ENCODE peak calls at places on chromosome 13, in eight cellular contexts. One of them, this sample, is unnamed.

GRCh38 chr13:48977973-48978372 is 2.3 kb downstream of the FNDC3A start:
- DNase-seq in activated CD8-positive, alpha-beta memory T cell treated with anti-CD3 and anti-CD28 coated beads, Interleukin-2, amount 50 U/mL, for 4 hours: no peak
- DNase-seq in caudate nucleus: no peak
- DNase-seq in GM23248: peak
- DNase-seq in CD4-positive, alpha-beta memory T cell: no peak
- DNase-seq in dorsolateral prefrontal cortex: no peak
- DNase-seq in AG04449: no peak
- DNase-seq in activated naive CD4-positive, alpha-beta T cell treated with anti-CD3 and anti-CD28 coated beads, Interleukin-2, amount 50 U/mL, for 72 hours: no peak
- DNase-seq in this sample: no peak

GRCh38 chr13:107025991-107026390 is 458.1 kb upstream of the ARGLU1 start:
- DNase-seq in GM23248: no peak
- DNase-seq in caudate nucleus: peak
- DNase-seq in activated naive CD4-positive, alpha-beta T cell treated with anti-CD3 and anti-CD28 coated beads, Interleukin-2, amount 50 U/mL, for 72 hours: no peak
- DNase-seq in CD4-positive, alpha-beta memory T cell: no peak
- DNase-seq in activated CD8-positive, alpha-beta memory T cell treated with anti-CD3 and anti-CD28 coated beads, Interleukin-2, amount 50 U/mL, for 4 hours: no peak
- DNase-seq in dorsolateral prefrontal cortex: no peak
- DNase-seq in AG04449: no peak
- DNase-seq in this sample: no peak

GRCh38 chr13:99086149-99086868 is 108.4 kb upstream of the DOCK9 start:
- DNase-seq in AG04449: no peak
- DNase-seq in dorsolateral prefrontal cortex: no peak
- DNase-seq in CD4-positive, alpha-beta memory T cell: peak
- DNase-seq in activated CD8-positive, alpha-beta memory T cell treated with anti-CD3 and anti-CD28 coated beads, Interleukin-2, amount 50 U/mL, for 4 hours: peak
- DNase-seq in activated naive CD4-positive, alpha-beta T cell treated with anti-CD3 and anti-CD28 coated beads, Interleukin-2, amount 50 U/mL, for 72 hours: peak
- DNase-seq in GM23248: peak
- DNase-seq in caudate nucleus: peak
- DNase-seq in this sample: peak

GRCh38 chr13:99192480-99192879 is 8.2 kb upstream of the UBAC2 start:
- DNase-seq in AG04449: no peak
- DNase-seq in caudate nucleus: no peak
- DNase-seq in GM23248: no peak
- DNase-seq in dorsolateral prefrontal cortex: no peak
- DNase-seq in activated CD8-positive, alpha-beta memory T cell treated with anti-CD3 and anti-CD28 coated beads, Interleukin-2, amount 50 U/mL, for 4 hours: no peak
- DNase-seq in activated naive CD4-positive, alpha-beta T cell treated with anti-CD3 and anti-CD28 coated beads, Interleukin-2, amount 50 U/mL, for 72 hours: no peak
- DNase-seq in CD4-positive, alpha-beta memory T cell: no peak
- DNase-seq in this sample: no peak

GRCh38 chr13:43307921-43308433 is 284.6 kb downstream of the DNAJC15 start:
- DNase-seq in GM23248: peak
- DNase-seq in activated CD8-positive, alpha-beta memory T cell treated with anti-CD3 and anti-CD28 coated beads, Interleukin-2, amount 50 U/mL, for 4 hours: no peak
- DNase-seq in AG04449: no peak
- DNase-seq in CD4-positive, alpha-beta memory T cell: no peak
- DNase-seq in activated naive CD4-positive, alpha-beta T cell treated with anti-CD3 and anti-CD28 coated beads, Interleukin-2, amount 50 U/mL, for 72 hours: no peak
- DNase-seq in dorsolateral prefrontal cortex: peak
- DNase-seq in caudate nucleus: peak
- DNase-seq in this sample: peak

GRCh38 chr13:27043013-27043412 is 128.6 kb downstream of the USP12 start:
- DNase-seq in caudate nucleus: peak
- DNase-seq in dorsolateral prefrontal cortex: peak
- DNase-seq in activated naive CD4-positive, alpha-beta T cell treated with anti-CD3 and anti-CD28 coated beads, Interleukin-2, amount 50 U/mL, for 72 hours: no peak
- DNase-seq in GM23248: peak
- DNase-seq in CD4-positive, alpha-beta memory T cell: no peak
- DNase-seq in activated CD8-positive, alpha-beta memory T cell treated with anti-CD3 and anti-CD28 coated beads, Interleukin-2, amount 50 U/mL, for 4 hours: no peak
- DNase-seq in AG04449: peak
- DNase-seq in this sample: no peak

GRCh38 chr13:29573190-29573589 is 22.3 kb downstream of the SLC7A1 start:
- DNase-seq in activated CD8-positive, alpha-beta memory T cell treated with anti-CD3 and anti-CD28 coated beads, Interleukin-2, amount 50 U/mL, for 4 hours: no peak
- DNase-seq in AG04449: no peak
- DNase-seq in activated naive CD4-positive, alpha-beta T cell treated with anti-CD3 and anti-CD28 coated beads, Interleukin-2, amount 50 U/mL, for 72 hours: no peak
- DNase-seq in CD4-positive, alpha-beta memory T cell: no peak
- DNase-seq in dorsolateral prefrontal cortex: peak
- DNase-seq in GM23248: peak
- DNase-seq in caudate nucleus: no peak
- DNase-seq in this sample: no peak

GRCh38 chr13:114313061-114313860 is 1.0 kb upstream of the CHAMP1 start:
- DNase-seq in AG04449: no peak
- DNase-seq in activated CD8-positive, alpha-beta memory T cell treated with anti-CD3 and anti-CD28 coated beads, Interleukin-2, amount 50 U/mL, for 4 hours: no peak
- DNase-seq in GM23248: peak
- DNase-seq in caudate nucleus: no peak
- DNase-seq in activated naive CD4-positive, alpha-beta T cell treated with anti-CD3 and anti-CD28 coated beads, Interleukin-2, amount 50 U/mL, for 72 hours: peak
- DNase-seq in dorsolateral prefrontal cortex: no peak
- DNase-seq in CD4-positive, alpha-beta memory T cell: no peak
- DNase-seq in this sample: no peak

GRCh38 chr13:95492044-95492801 is 60.3 kb upstream of the CLDN10 start:
- DNase-seq in AG04449: no peak
- DNase-seq in dorsolateral prefrontal cortex: no peak
- DNase-seq in activated CD8-positive, alpha-beta memory T cell treated with anti-CD3 and anti-CD28 coated beads, Interleukin-2, amount 50 U/mL, for 4 hours: no peak
- DNase-seq in GM23248: no peak
- DNase-seq in activated naive CD4-positive, alpha-beta T cell treated with anti-CD3 and anti-CD28 coated beads, Interleukin-2, amount 50 U/mL, for 72 hours: no peak
- DNase-seq in caudate nucleus: no peak
- DNase-seq in CD4-positive, alpha-beta memory T cell: no peak
- DNase-seq in this sample: peak

GRCh38 chr13:114078501-114079451 is 53.6 kb downstream of the RASA3 start:
- DNase-seq in caudate nucleus: no peak
- DNase-seq in dorsolateral prefrontal cortex: no peak
- DNase-seq in activated naive CD4-positive, alpha-beta T cell treated with anti-CD3 and anti-CD28 coated beads, Interleukin-2, amount 50 U/mL, for 72 hours: no peak
- DNase-seq in activated CD8-positive, alpha-beta memory T cell treated with anti-CD3 and anti-CD28 coated beads, Interleukin-2, amount 50 U/mL, for 4 hours: no peak
- DNase-seq in AG04449: no peak
- DNase-seq in GM23248: peak
- DNase-seq in CD4-positive, alpha-beta memory T cell: no peak
- DNase-seq in this sample: peak

GRCh38 chr13:110907951-110908898 is 6.6 kb downstream of the ANKRD10 start:
- DNase-seq in CD4-positive, alpha-beta memory T cell: no peak
- DNase-seq in AG04449: no peak
- DNase-seq in caudate nucleus: no peak
- DNase-seq in dorsolateral prefrontal cortex: no peak
- DNase-seq in GM23248: peak
- DNase-seq in activated CD8-positive, alpha-beta memory T cell treated with anti-CD3 and anti-CD28 coated beads, Interleukin-2, amount 50 U/mL, for 4 hours: no peak
- DNase-seq in activated naive CD4-positive, alpha-beta T cell treated with anti-CD3 and anti-CD28 coated beads, Interleukin-2, amount 50 U/mL, for 72 hours: no peak
- DNase-seq in this sample: peak

GRCh38 chr13:44870456-44870929 is 118.8 kb downstream of the NUFIP1 start:
- DNase-seq in activated CD8-positive, alpha-beta memory T cell treated with anti-CD3 and anti-CD28 coated beads, Interleukin-2, amount 50 U/mL, for 4 hours: no peak
- DNase-seq in GM23248: no peak
- DNase-seq in caudate nucleus: no peak
- DNase-seq in dorsolateral prefrontal cortex: no peak
- DNase-seq in AG04449: no peak
- DNase-seq in CD4-positive, alpha-beta memory T cell: no peak
- DNase-seq in activated naive CD4-positive, alpha-beta T cell treated with anti-CD3 and anti-CD28 coated beads, Interleukin-2, amount 50 U/mL, for 72 hours: no peak
- DNase-seq in this sample: no peak

GRCh38 chr13:70747305-70747704 is 639.1 kb upstream of the KLHL1 start:
- DNase-seq in activated CD8-positive, alpha-beta memory T cell treated with anti-CD3 and anti-CD28 coated beads, Interleukin-2, amount 50 U/mL, for 4 hours: no peak
- DNase-seq in GM23248: no peak
- DNase-seq in dorsolateral prefrontal cortex: no peak
- DNase-seq in AG04449: no peak
- DNase-seq in activated naive CD4-positive, alpha-beta T cell treated with anti-CD3 and anti-CD28 coated beads, Interleukin-2, amount 50 U/mL, for 72 hours: no peak
- DNase-seq in CD4-positive, alpha-beta memory T cell: no peak
- DNase-seq in caudate nucleus: no peak
- DNase-seq in this sample: no peak

GRCh38 chr13:106701810-106702341 is 133.9 kb upstream of the ARGLU1 start:
- DNase-seq in activated CD8-positive, alpha-beta memory T cell treated with anti-CD3 and anti-CD28 coated beads, Interleukin-2, amount 50 U/mL, for 4 hours: no peak
- DNase-seq in CD4-positive, alpha-beta memory T cell: no peak
- DNase-seq in activated naive CD4-positive, alpha-beta T cell treated with anti-CD3 and anti-CD28 coated beads, Interleukin-2, amount 50 U/mL, for 72 hours: no peak
- DNase-seq in AG04449: no peak
- DNase-seq in caudate nucleus: no peak
- DNase-seq in dorsolateral prefrontal cortex: no peak
- DNase-seq in GM23248: no peak
- DNase-seq in this sample: no peak

GRCh38 chr13:42393573-42394360 is 121.8 kb downstream of the AKAP11 start:
- DNase-seq in dorsolateral prefrontal cortex: no peak
- DNase-seq in CD4-positive, alpha-beta memory T cell: no peak
- DNase-seq in AG04449: no peak
- DNase-seq in activated naive CD4-positive, alpha-beta T cell treated with anti-CD3 and anti-CD28 coated beads, Interleukin-2, amount 50 U/mL, for 72 hours: no peak
- DNase-seq in caudate nucleus: no peak
- DNase-seq in activated CD8-positive, alpha-beta memory T cell treated with anti-CD3 and anti-CD28 coated beads, Interleukin-2, amount 50 U/mL, for 4 hours: no peak
- DNase-seq in GM23248: no peak
- DNase-seq in this sample: no peak

GRCh38 chr13:45167611-45168554 is 33.0 kb downstream of the KCTD4 start:
- DNase-seq in caudate nucleus: no peak
- DNase-seq in GM23248: peak
- DNase-seq in dorsolateral prefrontal cortex: no peak
- DNase-seq in CD4-positive, alpha-beta memory T cell: no peak
- DNase-seq in activated naive CD4-positive, alpha-beta T cell treated with anti-CD3 and anti-CD28 coated beads, Interleukin-2, amount 50 U/mL, for 72 hours: no peak
- DNase-seq in AG04449: no peak
- DNase-seq in activated CD8-positive, alpha-beta memory T cell treated with anti-CD3 and anti-CD28 coated beads, Interleukin-2, amount 50 U/mL, for 4 hours: no peak
- DNase-seq in this sample: peak

GRCh38 chr13:98493035-98493401 is 83.9 kb downstream of the STK24 start:
- DNase-seq in caudate nucleus: no peak
- DNase-seq in dorsolateral prefrontal cortex: no peak
- DNase-seq in activated CD8-positive, alpha-beta memory T cell treated with anti-CD3 and anti-CD28 coated beads, Interleukin-2, amount 50 U/mL, for 4 hours: no peak
- DNase-seq in activated naive CD4-positive, alpha-beta T cell treated with anti-CD3 and anti-CD28 coated beads, Interleukin-2, amount 50 U/mL, for 72 hours: no peak
- DNase-seq in GM23248: no peak
- DNase-seq in AG04449: no peak
- DNase-seq in CD4-positive, alpha-beta memory T cell: no peak
- DNase-seq in this sample: no peak

GRCh38 chr13:34076943-34077703 is 259.2 kb downstream of the RFC3 start:
- DNase-seq in GM23248: peak
- DNase-seq in caudate nucleus: no peak
- DNase-seq in activated naive CD4-positive, alpha-beta T cell treated with anti-CD3 and anti-CD28 coated beads, Interleukin-2, amount 50 U/mL, for 72 hours: no peak
- DNase-seq in AG04449: peak
- DNase-seq in dorsolateral prefrontal cortex: no peak
- DNase-seq in activated CD8-positive, alpha-beta memory T cell treated with anti-CD3 and anti-CD28 coated beads, Interleukin-2, amount 50 U/mL, for 4 hours: no peak
- DNase-seq in CD4-positive, alpha-beta memory T cell: no peak
- DNase-seq in this sample: no peak

GRCh38 chr13:110396913-110397379 is 89.9 kb downstream of the COL4A2 start:
- DNase-seq in activated CD8-positive, alpha-beta memory T cell treated with anti-CD3 and anti-CD28 coated beads, Interleukin-2, amount 50 U/mL, for 4 hours: no peak
- DNase-seq in caudate nucleus: no peak
- DNase-seq in CD4-positive, alpha-beta memory T cell: no peak
- DNase-seq in activated naive CD4-positive, alpha-beta T cell treated with anti-CD3 and anti-CD28 coated beads, Interleukin-2, amount 50 U/mL, for 72 hours: no peak
- DNase-seq in dorsolateral prefrontal cortex: peak
- DNase-seq in GM23248: peak
- DNase-seq in AG04449: peak
- DNase-seq in this sample: peak

GRCh38 chr13:31896427-31896826 is 135.1 kb upstream of the FRY start:
- DNase-seq in AG04449: peak
- DNase-seq in activated naive CD4-positive, alpha-beta T cell treated with anti-CD3 and anti-CD28 coated beads, Interleukin-2, amount 50 U/mL, for 72 hours: no peak
- DNase-seq in CD4-positive, alpha-beta memory T cell: no peak
- DNase-seq in dorsolateral prefrontal cortex: no peak
- DNase-seq in caudate nucleus: no peak
- DNase-seq in GM23248: peak
- DNase-seq in activated CD8-positive, alpha-beta memory T cell treated with anti-CD3 and anti-CD28 coated beads, Interleukin-2, amount 50 U/mL, for 4 hours: no peak
- DNase-seq in this sample: no peak

GRCh38 chr13:73060251-73061160 is 1.7 kb downstream of the KLF5 start:
- DNase-seq in activated naive CD4-positive, alpha-beta T cell treated with anti-CD3 and anti-CD28 coated beads, Interleukin-2, amount 50 U/mL, for 72 hours: peak
- DNase-seq in dorsolateral prefrontal cortex: no peak
- DNase-seq in CD4-positive, alpha-beta memory T cell: no peak
- DNase-seq in caudate nucleus: no peak
- DNase-seq in activated CD8-positive, alpha-beta memory T cell treated with anti-CD3 and anti-CD28 coated beads, Interleukin-2, amount 50 U/mL, for 4 hours: no peak
- DNase-seq in GM23248: peak
- DNase-seq in AG04449: peak
- DNase-seq in this sample: no peak

GRCh38 chr13:84037937-84038464 is 155.7 kb upstream of the SLITRK1 start:
- DNase-seq in dorsolateral prefrontal cortex: no peak
- DNase-seq in caudate nucleus: no peak
- DNase-seq in CD4-positive, alpha-beta memory T cell: no peak
- DNase-seq in GM23248: no peak
- DNase-seq in activated naive CD4-positive, alpha-beta T cell treated with anti-CD3 and anti-CD28 coated beads, Interleukin-2, amount 50 U/mL, for 72 hours: no peak
- DNase-seq in activated CD8-positive, alpha-beta memory T cell treated with anti-CD3 and anti-CD28 coated beads, Interleukin-2, amount 50 U/mL, for 4 hours: no peak
- DNase-seq in AG04449: no peak
- DNase-seq in this sample: no peak

GRCh38 chr13:74907788-74908187 is 574.2 kb downstream of the TBC1D4 start:
- DNase-seq in AG04449: no peak
- DNase-seq in caudate nucleus: no peak
- DNase-seq in activated naive CD4-positive, alpha-beta T cell treated with anti-CD3 and anti-CD28 coated beads, Interleukin-2, amount 50 U/mL, for 72 hours: no peak
- DNase-seq in activated CD8-positive, alpha-beta memory T cell treated with anti-CD3 and anti-CD28 coated beads, Interleukin-2, amount 50 U/mL, for 4 hours: no peak
- DNase-seq in GM23248: no peak
- DNase-seq in CD4-positive, alpha-beta memory T cell: no peak
- DNase-seq in dorsolateral prefrontal cortex: no peak
- DNase-seq in this sample: no peak

GRCh38 chr13:53442979-53443378 is 414.4 kb downstream of the OLFM4 start:
- DNase-seq in AG04449: no peak
- DNase-seq in CD4-positive, alpha-beta memory T cell: no peak
- DNase-seq in activated naive CD4-positive, alpha-beta T cell treated with anti-CD3 and anti-CD28 coated beads, Interleukin-2, amount 50 U/mL, for 72 hours: no peak
- DNase-seq in dorsolateral prefrontal cortex: no peak
- DNase-seq in activated CD8-positive, alpha-beta memory T cell treated with anti-CD3 and anti-CD28 coated beads, Interleukin-2, amount 50 U/mL, for 4 hours: no peak
- DNase-seq in GM23248: no peak
- DNase-seq in caudate nucleus: no peak
- DNase-seq in this sample: no peak

GRCh38 chr13:66180806-66181205 is 1049.3 kb downstream of the PCDH9 start:
- DNase-seq in GM23248: no peak
- DNase-seq in caudate nucleus: no peak
- DNase-seq in AG04449: no peak
- DNase-seq in activated naive CD4-positive, alpha-beta T cell treated with anti-CD3 and anti-CD28 coated beads, Interleukin-2, amount 50 U/mL, for 72 hours: no peak
- DNase-seq in CD4-positive, alpha-beta memory T cell: no peak
- DNase-seq in dorsolateral prefrontal cortex: no peak
- DNase-seq in activated CD8-positive, alpha-beta memory T cell treated with anti-CD3 and anti-CD28 coated beads, Interleukin-2, amount 50 U/mL, for 4 hours: no peak
- DNase-seq in this sample: no peak

GRCh38 chr13:99464441-99464949 is 36.8 kb upstream of the TM9SF2 start:
- DNase-seq in activated naive CD4-positive, alpha-beta T cell treated with anti-CD3 and anti-CD28 coated beads, Interleukin-2, amount 50 U/mL, for 72 hours: no peak
- DNase-seq in caudate nucleus: no peak
- DNase-seq in CD4-positive, alpha-beta memory T cell: no peak
- DNase-seq in dorsolateral prefrontal cortex: no peak
- DNase-seq in activated CD8-positive, alpha-beta memory T cell treated with anti-CD3 and anti-CD28 coated beads, Interleukin-2, amount 50 U/mL, for 4 hours: no peak
- DNase-seq in AG04449: no peak
- DNase-seq in GM23248: peak
- DNase-seq in this sample: no peak

GRCh38 chr13:81929988-81930387 is 1589.1 kb upstream of the SPRY2 start:
- DNase-seq in dorsolateral prefrontal cortex: no peak
- DNase-seq in CD4-positive, alpha-beta memory T cell: no peak
- DNase-seq in GM23248: peak
- DNase-seq in activated CD8-positive, alpha-beta memory T cell treated with anti-CD3 and anti-CD28 coated beads, Interleukin-2, amount 50 U/mL, for 4 hours: no peak
- DNase-seq in caudate nucleus: no peak
- DNase-seq in AG04449: no peak
- DNase-seq in activated naive CD4-positive, alpha-beta T cell treated with anti-CD3 and anti-CD28 coated beads, Interleukin-2, amount 50 U/mL, for 72 hours: no peak
- DNase-seq in this sample: no peak

GRCh38 chr13:106612688-106613087 is 44.8 kb upstream of the ARGLU1 start:
- DNase-seq in GM23248: peak
- DNase-seq in AG04449: no peak
- DNase-seq in activated CD8-positive, alpha-beta memory T cell treated with anti-CD3 and anti-CD28 coated beads, Interleukin-2, amount 50 U/mL, for 4 hours: no peak
- DNase-seq in activated naive CD4-positive, alpha-beta T cell treated with anti-CD3 and anti-CD28 coated beads, Interleukin-2, amount 50 U/mL, for 72 hours: no peak
- DNase-seq in CD4-positive, alpha-beta memory T cell: no peak
- DNase-seq in caudate nucleus: no peak
- DNase-seq in dorsolateral prefrontal cortex: no peak
- DNase-seq in this sample: no peak

GRCh38 chr13:25249001-25249543 is 38.2 kb downstream of the MTMR6 start:
- DNase-seq in CD4-positive, alpha-beta memory T cell: no peak
- DNase-seq in GM23248: peak
- DNase-seq in activated CD8-positive, alpha-beta memory T cell treated with anti-CD3 and anti-CD28 coated beads, Interleukin-2, amount 50 U/mL, for 4 hours: no peak
- DNase-seq in activated naive CD4-positive, alpha-beta T cell treated with anti-CD3 and anti-CD28 coated beads, Interleukin-2, amount 50 U/mL, for 72 hours: no peak
- DNase-seq in AG04449: no peak
- DNase-seq in caudate nucleus: no peak
- DNase-seq in dorsolateral prefrontal cortex: peak
- DNase-seq in this sample: no peak

GRCh38 chr13:51222510-51223283 is 499 bp downstream of the FAM124A start:
- DNase-seq in AG04449: no peak
- DNase-seq in CD4-positive, alpha-beta memory T cell: peak
- DNase-seq in dorsolateral prefrontal cortex: no peak
- DNase-seq in caudate nucleus: no peak
- DNase-seq in activated naive CD4-positive, alpha-beta T cell treated with anti-CD3 and anti-CD28 coated beads, Interleukin-2, amount 50 U/mL, for 72 hours: peak
- DNase-seq in GM23248: peak
- DNase-seq in activated CD8-positive, alpha-beta memory T cell treated with anti-CD3 and anti-CD28 coated beads, Interleukin-2, amount 50 U/mL, for 4 hours: no peak
- DNase-seq in this sample: no peak

GRCh38 chr13:21435710-21436151 is 23.4 kb downstream of the ZDHHC20 start:
- DNase-seq in caudate nucleus: peak
- DNase-seq in GM23248: peak
- DNase-seq in CD4-positive, alpha-beta memory T cell: peak
- DNase-seq in dorsolateral prefrontal cortex: peak
- DNase-seq in activated naive CD4-positive, alpha-beta T cell treated with anti-CD3 and anti-CD28 coated beads, Interleukin-2, amount 50 U/mL, for 72 hours: peak
- DNase-seq in activated CD8-positive, alpha-beta memory T cell treated with anti-CD3 and anti-CD28 coated beads, Interleukin-2, amount 50 U/mL, for 4 hours: peak
- DNase-seq in AG04449: peak
- DNase-seq in this sample: no peak

GRCh38 chr13:76672422-76672821 is 213.8 kb downstream of the KCTD12 start:
- DNase-seq in CD4-positive, alpha-beta memory T cell: no peak
- DNase-seq in activated naive CD4-positive, alpha-beta T cell treated with anti-CD3 and anti-CD28 coated beads, Interleukin-2, amount 50 U/mL, for 72 hours: no peak
- DNase-seq in caudate nucleus: no peak
- DNase-seq in AG04449: no peak
- DNase-seq in GM23248: peak
- DNase-seq in dorsolateral prefrontal cortex: no peak
- DNase-seq in activated CD8-positive, alpha-beta memory T cell treated with anti-CD3 and anti-CD28 coated beads, Interleukin-2, amount 50 U/mL, for 4 hours: no peak
- DNase-seq in this sample: no peak

GRCh38 chr13:43758834-43759233 is 27.9 kb downstream of the ENOX1 start:
- DNase-seq in caudate nucleus: no peak
- DNase-seq in activated CD8-positive, alpha-beta memory T cell treated with anti-CD3 and anti-CD28 coated beads, Interleukin-2, amount 50 U/mL, for 4 hours: no peak
- DNase-seq in activated naive CD4-positive, alpha-beta T cell treated with anti-CD3 and anti-CD28 coated beads, Interleukin-2, amount 50 U/mL, for 72 hours: no peak
- DNase-seq in GM23248: no peak
- DNase-seq in CD4-positive, alpha-beta memory T cell: no peak
- DNase-seq in dorsolateral prefrontal cortex: no peak
- DNase-seq in AG04449: no peak
- DNase-seq in this sample: no peak

GRCh38 chr13:72920097-72920496 is 138.2 kb downstream of the PIBF1 start:
- DNase-seq in caudate nucleus: no peak
- DNase-seq in GM23248: peak
- DNase-seq in activated naive CD4-positive, alpha-beta T cell treated with anti-CD3 and anti-CD28 coated beads, Interleukin-2, amount 50 U/mL, for 72 hours: no peak
- DNase-seq in CD4-positive, alpha-beta memory T cell: no peak
- DNase-seq in activated CD8-positive, alpha-beta memory T cell treated with anti-CD3 and anti-CD28 coated beads, Interleukin-2, amount 50 U/mL, for 4 hours: no peak
- DNase-seq in dorsolateral prefrontal cortex: peak
- DNase-seq in AG04449: peak
- DNase-seq in this sample: no peak